ENCODE peak calls at places on chromosome 16, in seven cellular contexts. One of them, this sample, is unnamed.

GRCh38 chr16:4319454-4319853 is 3.6 kb downstream of the GLIS2 start:
- DNase-seq in memory B cell: peak
- DNase-seq in GM19239: peak
- DNase-seq in smooth muscle cell of the brain vasculature: no peak
- DNase-seq in AML-193: no peak
- DNase-seq in GOT3: no peak
- DNase-seq in cardiac fibroblast: peak
- DNase-seq in this sample: no peak

GRCh38 chr16:86496262-86496928 is 13.9 kb upstream of the FOXF1 start:
- DNase-seq in memory B cell: no peak
- DNase-seq in GM19239: no peak
- DNase-seq in smooth muscle cell of the brain vasculature: no peak
- DNase-seq in AML-193: no peak
- DNase-seq in GOT3: no peak
- DNase-seq in cardiac fibroblast: no peak
- DNase-seq in this sample: no peak

GRCh38 chr16:85227262-85227923 is 115.1 kb upstream of the CIBAR2 start:
- DNase-seq in memory B cell: no peak
- DNase-seq in GM19239: peak
- DNase-seq in smooth muscle cell of the brain vasculature: no peak
- DNase-seq in AML-193: no peak
- DNase-seq in GOT3: no peak
- DNase-seq in cardiac fibroblast: no peak
- DNase-seq in this sample: no peak

GRCh38 chr16:30567991-30568638 is 3.4 kb downstream of the ZNF688 start:
- DNase-seq in memory B cell: no peak
- DNase-seq in GM19239: no peak
- DNase-seq in smooth muscle cell of the brain vasculature: no peak
- DNase-seq in AML-193: peak
- DNase-seq in GOT3: no peak
- DNase-seq in cardiac fibroblast: peak
- DNase-seq in this sample: no peak

GRCh38 chr16:8828541-8829165 is 31.0 kb downstream of the PMM2 start:
- DNase-seq in memory B cell: no peak
- DNase-seq in GM19239: no peak
- DNase-seq in smooth muscle cell of the brain vasculature: no peak
- DNase-seq in AML-193: no peak
- DNase-seq in GOT3: no peak
- DNase-seq in cardiac fibroblast: peak
- DNase-seq in this sample: no peak

GRCh38 chr16:88977028-88977844 is at the start of gene CBFA2T3:
- DNase-seq in memory B cell: peak
- DNase-seq in GM19239: no peak
- DNase-seq in smooth muscle cell of the brain vasculature: no peak
- DNase-seq in AML-193: peak
- DNase-seq in GOT3: no peak
- DNase-seq in cardiac fibroblast: no peak
- DNase-seq in this sample: peak

GRCh38 chr16:47905771-47906170 is 250.0 kb downstream of the ABCC12 start:
- DNase-seq in memory B cell: no peak
- DNase-seq in GM19239: no peak
- DNase-seq in smooth muscle cell of the brain vasculature: no peak
- DNase-seq in AML-193: no peak
- DNase-seq in GOT3: no peak
- DNase-seq in cardiac fibroblast: peak
- DNase-seq in this sample: no peak

GRCh38 chr16:4460936-4461249 is 13.5 kb downstream of the NMRAL1 start:
- DNase-seq in memory B cell: no peak
- DNase-seq in GM19239: no peak
- DNase-seq in smooth muscle cell of the brain vasculature: no peak
- DNase-seq in AML-193: no peak
- DNase-seq in GOT3: no peak
- DNase-seq in cardiac fibroblast: no peak
- DNase-seq in this sample: no peak

GRCh38 chr16:67395458-67396158 is 2.3 kb upstream of the TPPP3 start:
- DNase-seq in memory B cell: no peak
- DNase-seq in GM19239: no peak
- DNase-seq in smooth muscle cell of the brain vasculature: no peak
- DNase-seq in AML-193: no peak
- DNase-seq in GOT3: no peak
- DNase-seq in cardiac fibroblast: peak
- DNase-seq in this sample: no peak

GRCh38 chr16:86631441-86631840 is 53.1 kb downstream of the FOXL1 start:
- DNase-seq in memory B cell: no peak
- DNase-seq in GM19239: no peak
- DNase-seq in smooth muscle cell of the brain vasculature: no peak
- DNase-seq in AML-193: no peak
- DNase-seq in GOT3: no peak
- DNase-seq in cardiac fibroblast: peak
- DNase-seq in this sample: no peak

GRCh38 chr16:80656731-80657150 is 115.9 kb downstream of the DYNLRB2 start:
- DNase-seq in memory B cell: no peak
- DNase-seq in GM19239: peak
- DNase-seq in smooth muscle cell of the brain vasculature: no peak
- DNase-seq in AML-193: no peak
- DNase-seq in GOT3: no peak
- DNase-seq in cardiac fibroblast: no peak
- DNase-seq in this sample: no peak

GRCh38 chr16:58160855-58161254 is 31.7 kb upstream of the CFAP20 start:
- DNase-seq in memory B cell: no peak
- DNase-seq in GM19239: no peak
- DNase-seq in smooth muscle cell of the brain vasculature: no peak
- DNase-seq in AML-193: no peak
- DNase-seq in GOT3: no peak
- DNase-seq in cardiac fibroblast: no peak
- DNase-seq in this sample: no peak

GRCh38 chr16:56724191-56724590 is 5.7 kb upstream of the NUP93 start:
- DNase-seq in memory B cell: no peak
- DNase-seq in GM19239: no peak
- DNase-seq in smooth muscle cell of the brain vasculature: no peak
- DNase-seq in AML-193: no peak
- DNase-seq in GOT3: no peak
- DNase-seq in cardiac fibroblast: no peak
- DNase-seq in this sample: no peak

GRCh38 chr16:81600275-81600674 is 155.7 kb downstream of the CMIP start:
- DNase-seq in memory B cell: no peak
- DNase-seq in GM19239: no peak
- DNase-seq in smooth muscle cell of the brain vasculature: no peak
- DNase-seq in AML-193: no peak
- DNase-seq in GOT3: no peak
- DNase-seq in cardiac fibroblast: peak
- DNase-seq in this sample: no peak

GRCh38 chr16:49488336-49488735 is 114.7 kb downstream of the C16orf78 start:
- DNase-seq in memory B cell: no peak
- DNase-seq in GM19239: no peak
- DNase-seq in smooth muscle cell of the brain vasculature: no peak
- DNase-seq in AML-193: no peak
- DNase-seq in GOT3: no peak
- DNase-seq in cardiac fibroblast: no peak
- DNase-seq in this sample: no peak

GRCh38 chr16:17658881-17659280 is 188.1 kb upstream of the XYLT1 start:
- DNase-seq in memory B cell: no peak
- DNase-seq in GM19239: no peak
- DNase-seq in smooth muscle cell of the brain vasculature: no peak
- DNase-seq in AML-193: no peak
- DNase-seq in GOT3: no peak
- DNase-seq in cardiac fibroblast: no peak
- DNase-seq in this sample: no peak

GRCh38 chr16:80015566-80015965 is 415.0 kb upstream of the MAF start:
- DNase-seq in memory B cell: no peak
- DNase-seq in GM19239: no peak
- DNase-seq in smooth muscle cell of the brain vasculature: no peak
- DNase-seq in AML-193: no peak
- DNase-seq in GOT3: no peak
- DNase-seq in cardiac fibroblast: peak
- DNase-seq in this sample: no peak

GRCh38 chr16:77212736-77213541 is 13.7 kb downstream of the SYCE1L start:
- DNase-seq in memory B cell: peak
- DNase-seq in GM19239: peak
- DNase-seq in smooth muscle cell of the brain vasculature: no peak
- DNase-seq in AML-193: no peak
- DNase-seq in GOT3: no peak
- DNase-seq in cardiac fibroblast: peak
- DNase-seq in this sample: no peak

GRCh38 chr16:85878875-85879274 is 20.1 kb upstream of the IRF8 start:
- DNase-seq in memory B cell: no peak
- DNase-seq in GM19239: no peak
- DNase-seq in smooth muscle cell of the brain vasculature: peak
- DNase-seq in AML-193: no peak
- DNase-seq in GOT3: no peak
- DNase-seq in cardiac fibroblast: peak
- DNase-seq in this sample: peak

GRCh38 chr16:16096161-16096857 is 127.0 kb downstream of the ABCC6 start:
- DNase-seq in memory B cell: no peak
- DNase-seq in GM19239: no peak
- DNase-seq in smooth muscle cell of the brain vasculature: no peak
- DNase-seq in AML-193: no peak
- DNase-seq in GOT3: no peak
- DNase-seq in cardiac fibroblast: peak
- DNase-seq in this sample: no peak

GRCh38 chr16:23597003-23597756 is 1.1 kb upstream of the NDUFAB1 start:
- DNase-seq in memory B cell: peak
- DNase-seq in GM19239: peak
- DNase-seq in smooth muscle cell of the brain vasculature: no peak
- DNase-seq in AML-193: no peak
- DNase-seq in GOT3: no peak
- DNase-seq in cardiac fibroblast: no peak
- DNase-seq in this sample: no peak

GRCh38 chr16:86994651-86995171 is 322.5 kb downstream of the C16orf95 start:
- DNase-seq in memory B cell: no peak
- DNase-seq in GM19239: no peak
- DNase-seq in smooth muscle cell of the brain vasculature: peak
- DNase-seq in AML-193: no peak
- DNase-seq in GOT3: no peak
- DNase-seq in cardiac fibroblast: peak
- DNase-seq in this sample: no peak